ENCODE peak calls at places on chromosomes 5 and 9, in ten cellular contexts. D, N, C, S, U, E, Y, F, L and W are unnamed samples.

GRCh38 chr5:153974131-153974812 is 64.4 kb downstream of the FAM114A2 start:
- DNase-seq in D (no peak), N (peak; percentile 67), C (peak; percentile 40), S (peak; percentile 79), U (peak; percentile 71), E (peak; percentile 18), Y (peak; percentile 25), F (peak; percentile 25), L (peak; percentile 69), W (peak; percentile 59)

GRCh38 chr9:99398241-99398640 is 176.2 kb downstream of the SEC61B start:
- DNase-seq in D (no peak), N (no peak), C (no peak), S (no peak), U (peak; percentile 27), E (no peak), Y (no peak), F (no peak), L (no peak), W (no peak)

GRCh38 chr5:115579747-115580173 is 22.5 kb downstream of the TICAM2 start:
- DNase-seq in D (no peak), N (no peak), C (no peak), S (no peak), U (peak; percentile 30), E (no peak), Y (no peak), F (no peak), L (peak; percentile 71), W (no peak)

GRCh38 chr9:80592413-80592812 is 1020.6 kb downstream of the TLE4 start:
- DNase-seq in D (no peak), N (no peak), C (no peak), S (no peak), U (no peak), E (no peak), Y (no peak), F (no peak), L (no peak), W (no peak)

GRCh38 chr5:134103397-134103796 is 11.1 kb upstream of the TCF7 start:
- DNase-seq in D (no peak), N (no peak), C (no peak), S (no peak), U (no peak), E (no peak), Y (no peak), F (no peak), L (no peak), W (no peak)

GRCh38 chr5:102090770-102091169 is 205.3 kb downstream of the SLCO4C1 start:
- DNase-seq in D (no peak), N (peak; percentile 74), C (peak; percentile 9), S (peak; percentile 64), U (peak; percentile 0), E (peak; percentile 36), Y (no peak), F (peak; percentile 77), L (peak; percentile 53), W (no peak)

GRCh38 chr9:120931278-120932085 is 4.9 kb upstream of the TRAF1 start:
- DNase-seq in D (peak; percentile 69), N (no peak), C (no peak), S (no peak), U (peak; percentile 85), E (no peak), Y (peak; percentile 74), F (no peak), L (peak; percentile 24), W (peak; percentile 66)

GRCh38 chr5:96187309-96188027 is 225.8 kb upstream of the ELL2 start:
- DNase-seq in D (no peak), N (no peak), C (no peak), S (no peak), U (no peak), E (no peak), Y (peak; percentile 30), F (peak; percentile 93), L (peak; percentile 83), W (no peak)

GRCh38 chr5:176203086-176203485 is 35.1 kb upstream of the SIMC1 start:
- DNase-seq in D (no peak), N (no peak), C (no peak), S (no peak), U (no peak), E (no peak), Y (no peak), F (no peak), L (no peak), W (no peak)

GRCh38 chr5:139760066-139761056 is 35.2 kb upstream of the PSD2 start:
- DNase-seq in D (peak; percentile 55), N (no peak), C (no peak), S (no peak), U (peak; percentile 88), E (no peak), Y (no peak), F (no peak), L (peak; percentile 19), W (peak; percentile 63)

GRCh38 chr5:59768204-59769040 is 125.1 kb downstream of the PDE4D start:
- DNase-seq in D (peak; percentile 87), N (peak; percentile 85), C (no peak), S (peak; percentile 81), U (peak; percentile 70), E (no peak), Y (peak; percentile 81), F (peak; percentile 77), L (peak; percentile 65), W (peak; percentile 88)

GRCh38 chr5:6568909-6569308 is 63.9 kb downstream of the NSUN2 start:
- DNase-seq in D (no peak), N (no peak), C (no peak), S (no peak), U (no peak), E (no peak), Y (no peak), F (no peak), L (no peak), W (no peak)

GRCh38 chr9:135414293-135414692 is 65.3 kb upstream of the PPP1R26 start:
- DNase-seq in D (no peak), N (peak; percentile 2), C (no peak), S (no peak), U (no peak), E (no peak), Y (peak; percentile 19), F (no peak), L (no peak), W (no peak)

GRCh38 chr5:78908173-78908901 is 76.8 kb downstream of the ARSB start:
- DNase-seq in D (peak; percentile 88), N (peak; percentile 67), C (no peak), S (peak; percentile 56), U (peak; percentile 55), E (no peak), Y (no peak), F (no peak), L (no peak), W (peak; percentile 87)

GRCh38 chr5:32711693-32712462 is 757 bp downstream of the NPR3 start:
- DNase-seq in D (peak; percentile 42), N (no peak), C (no peak), S (peak; percentile 52), U (peak; percentile 85), E (no peak), Y (peak; percentile 32), F (no peak), L (peak; percentile 41), W (peak; percentile 59)
- TF ChIP-seq EZH2 in D (no peak), N (peak; percentile 88), C (no peak), S (no peak), U (no peak), E (no peak), Y (peak; percentile 82), F (no peak), L (no peak), W (peak; percentile 39)

DNA sequence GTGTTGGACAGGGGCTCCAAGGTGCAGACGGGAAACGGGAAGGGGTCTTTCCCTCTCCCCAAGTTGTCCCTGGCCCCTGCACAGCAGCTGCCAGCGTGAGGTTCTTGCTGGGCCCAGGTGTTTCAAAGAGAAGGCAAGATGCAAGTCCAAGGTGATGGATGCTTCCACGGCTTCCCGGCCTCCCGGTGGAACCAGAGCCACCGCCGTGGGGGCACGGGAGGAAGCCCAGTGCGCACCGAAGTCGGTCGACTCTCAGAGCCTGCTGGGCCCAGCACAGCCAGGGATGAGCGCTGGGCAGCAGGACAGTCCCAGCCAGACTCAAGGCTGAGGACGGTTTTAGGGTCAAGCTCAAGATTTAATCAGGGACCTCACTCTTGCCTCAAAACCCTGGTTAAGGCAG is 25.2 kb upstream of the BARHL1 start:
- DNase-seq in D (no peak), N (no peak), C (no peak), S (no peak), U (no peak), E (no peak), Y (no peak), F (no peak), L (no peak), W (no peak)
- TF ChIP-seq EZH2 in D (no peak), N (no peak), C (no peak), S (no peak), U (no peak), E (no peak), Y (no peak), F (no peak), L (no peak), W (no peak)

DNA sequence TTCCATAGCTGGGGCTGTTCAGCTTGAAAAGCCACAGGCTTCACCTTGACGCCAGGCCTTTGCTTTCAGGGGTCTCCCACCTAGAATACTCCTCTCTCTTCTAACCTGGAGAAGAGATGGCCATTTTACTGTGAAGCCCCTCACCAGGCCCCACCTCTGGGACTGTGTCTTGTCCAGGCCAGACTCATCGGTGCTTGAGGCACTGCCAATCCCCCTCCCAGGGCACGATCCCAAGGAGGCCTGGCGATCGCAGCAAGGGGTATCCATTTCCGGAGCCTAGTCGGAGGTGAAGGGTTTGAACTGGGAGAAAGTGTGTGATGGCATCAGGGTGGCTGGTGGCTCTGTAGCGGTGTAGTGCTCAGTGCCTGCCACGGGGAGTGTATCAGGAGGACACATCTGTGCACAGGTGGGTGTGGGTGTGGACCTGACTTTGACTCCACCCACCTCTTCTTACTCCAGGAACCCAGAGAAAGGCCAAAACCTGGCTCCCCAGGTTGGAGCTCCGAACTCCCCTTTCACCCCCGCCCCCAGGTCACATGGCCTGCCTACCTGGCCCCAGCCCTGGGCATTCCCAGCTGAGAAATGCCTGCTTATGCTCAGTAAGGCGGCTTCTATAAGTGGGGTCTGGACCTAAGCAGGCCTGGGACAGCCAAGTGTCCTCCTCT is 27.4 kb upstream of the ENHO start:
- DNase-seq in D (no peak), N (no peak), C (peak; percentile 33), S (no peak), U (no peak), E (no peak), Y (no peak), F (no peak), L (no peak), W (no peak)
- TF ChIP-seq EZH2 in D (no peak), N (no peak), C (no peak), S (no peak), U (no peak), E (no peak), Y (no peak), F (no peak), L (no peak), W (no peak)

DNA sequence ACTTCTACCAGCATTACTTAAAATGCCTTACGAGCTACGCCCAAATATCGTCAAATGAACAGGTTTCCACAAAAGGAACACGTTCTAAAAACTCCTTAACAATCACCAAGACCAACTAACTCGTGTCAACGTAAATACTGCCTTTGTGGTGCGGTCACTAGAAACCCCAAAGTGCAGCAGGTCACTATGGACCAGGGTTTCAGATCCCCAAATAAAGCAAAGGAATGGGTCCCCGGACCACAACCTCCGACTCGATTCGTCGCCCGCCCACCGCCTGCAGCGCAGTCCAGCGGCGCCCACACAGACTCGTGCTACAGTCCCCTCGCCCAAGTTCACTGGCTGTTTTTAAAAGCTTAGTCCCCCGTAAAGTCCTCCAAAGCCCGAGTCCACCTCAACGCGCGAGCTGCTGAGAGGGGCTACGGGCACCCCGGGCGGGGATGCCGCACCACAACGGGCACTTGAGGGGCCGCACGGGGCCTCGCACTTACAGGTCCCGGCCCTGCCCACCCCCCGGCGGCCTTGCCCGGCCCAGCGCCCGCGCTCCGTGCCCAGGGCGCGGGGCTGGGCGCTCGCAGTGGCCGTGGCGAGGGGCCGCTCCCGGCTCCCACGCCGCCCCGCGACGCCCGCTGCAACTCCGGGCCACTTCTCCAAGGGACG is 1.1 kb downstream of the NFIB start:
- DNase-seq in D (no peak), N (peak; percentile 28), C (peak; percentile 7), S (peak; percentile 61), U (peak; percentile 46), E (no peak), Y (peak; percentile 56), F (no peak), L (peak; percentile 22), W (peak; percentile 52)
- TF ChIP-seq EZH2 in D (no peak), N (no peak), C (peak; percentile 38), S (peak; percentile 62), U (no peak), E (no peak), Y (no peak), F (no peak), L (no peak), W (no peak)